ENCODE peak calls at places on chromosomes 16 and 17, in nine cellular contexts. X is progenitor cell of endocrine pancreas, N is pancreas, C is fibroblast of pulmonary artery, T is breast epithelium, G is astrocyte of the spinal cord, S is endodermal cell, B is cardiac muscle cell, A is uterus. Y is an unnamed sample.

GRCh38 chr16:48383877-48384304 is 1.3 kb downstream of the SIAH1 start:
- DNase-seq in X (no peak), N (peak; percentile 24), C (peak; percentile 34), T (no peak), G (peak; percentile 42), S (peak; percentile 58), B (peak; percentile 31), A (no peak), Y (no peak)

GRCh38 chr16:54475019-54475418 is 188.4 kb upstream of the IRX3 start:
- DNase-seq in X (no peak), N (no peak), C (no peak), T (no peak), G (no peak), S (no peak), B (no peak), A (no peak), Y (no peak)

GRCh38 chr17:80940171-80941123 is 51.2 kb upstream of the CHMP6 start:
- DNase-seq in X (no peak), N (no peak), C (no peak), T (no peak), G (no peak), S (no peak), B (no peak), A (peak; percentile 14), Y (no peak)

GRCh38 chr16:88456356-88457292 is 3.5 kb downstream of the ZFPM1 start:
- DNase-seq in X (no peak), N (no peak), C (no peak), T (no peak), G (no peak), S (no peak), B (no peak), A (no peak), Y (no peak)

GRCh38 chr16:31507929-31508705 is at the start of gene RUSF1:
- DNase-seq in X (peak; percentile 74), N (peak; percentile 86), C (peak; percentile 87), T (peak; percentile 89), G (peak; percentile 93), S (peak; percentile 97), B (peak; percentile 96), A (peak; percentile 90), Y (peak; percentile 82)

GRCh38 chr17:57106107-57106835 is 21.2 kb downstream of the AKAP1 start:
- DNase-seq in X (peak; percentile 15), N (peak; percentile 24), C (no peak), T (no peak), G (no peak), S (peak; percentile 86), B (no peak), A (no peak), Y (no peak)

GRCh38 chr17:1878419-1879121 is 48.8 kb downstream of the RPA1 start:
- DNase-seq in X (no peak), N (no peak), C (no peak), T (no peak), G (no peak), S (no peak), B (peak; percentile 41), A (no peak), Y (no peak)

GRCh38 chr17:39979865-39980401 is 674 bp upstream of the PSMD3 start:
- DNase-seq in X (peak; percentile 13), N (no peak), C (no peak), T (no peak), G (no peak), S (peak; percentile 78), B (peak; percentile 44), A (no peak), Y (no peak)

GRCh38 chr16:1199342-1200013 is 25.6 kb downstream of the TPSG1 start:
- DNase-seq in X (no peak), N (no peak), C (no peak), T (no peak), G (no peak), S (no peak), B (no peak), A (no peak), Y (no peak)

GRCh38 chr16:69199382-69199781 is 12.4 kb downstream of the SNTB2 start:
- DNase-seq in X (no peak), N (no peak), C (peak; percentile 68), T (no peak), G (peak; percentile 50), S (no peak), B (no peak), A (peak; percentile 74), Y (no peak)

GRCh38 chr17:65287040-65287439 is 149.9 kb downstream of the RGS9 start:
- DNase-seq in X (no peak), N (no peak), C (peak; percentile 44), T (no peak), G (peak; percentile 79), S (peak; percentile 79), B (peak; percentile 42), A (no peak), Y (no peak)

GRCh38 chr17:74499992-74500391 is 31.3 kb downstream of the CD300LB start:
- DNase-seq in X (no peak), N (no peak), C (no peak), T (peak; percentile 22), G (no peak), S (no peak), B (no peak), A (no peak), Y (no peak)

GRCh38 chr17:74497471-74497870 is 31.0 kb downstream of the CD300A start:
- DNase-seq in X (no peak), N (no peak), C (no peak), T (no peak), G (no peak), S (no peak), B (no peak), A (no peak), Y (no peak)

DNA sequence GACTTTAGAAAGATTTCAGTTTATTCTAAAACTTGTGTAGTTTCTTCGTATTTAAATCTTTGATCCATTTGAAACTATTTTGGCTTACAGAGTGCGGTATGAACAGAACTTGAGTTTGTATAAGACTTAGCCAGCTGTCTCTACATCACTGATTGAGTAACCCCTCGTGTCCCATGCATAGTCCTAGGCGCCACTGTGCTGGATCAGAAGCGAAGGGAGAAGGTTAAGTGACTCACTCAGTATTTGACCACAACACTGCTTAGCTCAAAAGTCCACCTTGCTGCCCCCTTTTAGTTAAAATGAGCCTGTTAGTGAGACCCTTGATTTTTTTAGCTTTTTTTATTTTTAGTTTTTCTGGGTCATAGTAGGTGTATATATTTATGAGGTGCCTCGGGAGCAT is 28.4 kb downstream of the CD300LB start:
- DNase-seq in X (no peak), N (no peak), C (no peak), T (peak; percentile 6), G (no peak), S (no peak), B (no peak), A (no peak), Y (no peak)
- TF ChIP-seq CTCF in X (no peak), N (no peak), C (no peak), T (no peak), G (no peak), S (no peak), B (no peak), A (no peak), Y (no peak)

GRCh38 chr17:13776027-13776551 is 174.4 kb upstream of the HS3ST3A1 start:
- DNase-seq in X (no peak), N (no peak), C (no peak), T (no peak), G (no peak), S (no peak), B (peak; percentile 70), A (no peak), Y (no peak)

GRCh38 chr17:13777003-13777402 is 175.3 kb upstream of the HS3ST3A1 start:
- DNase-seq in X (no peak), N (no peak), C (peak; percentile 2), T (no peak), G (no peak), S (no peak), B (no peak), A (no peak), Y (no peak)

GRCh38 chr17:13770702-13771101 is 169.0 kb upstream of the HS3ST3A1 start:
- DNase-seq in X (no peak), N (no peak), C (no peak), T (no peak), G (no peak), S (no peak), B (no peak), A (no peak), Y (no peak)

GRCh38 chr17:13775450-13775849 is 173.7 kb upstream of the HS3ST3A1 start:
- DNase-seq in X (no peak), N (no peak), C (no peak), T (no peak), G (no peak), S (no peak), B (no peak), A (no peak), Y (no peak)
- TF ChIP-seq CTCF in X (no peak), N (no peak), C (no peak), T (no peak), G (no peak), S (no peak), B (no peak), A (no peak), Y (no peak)

DNA sequence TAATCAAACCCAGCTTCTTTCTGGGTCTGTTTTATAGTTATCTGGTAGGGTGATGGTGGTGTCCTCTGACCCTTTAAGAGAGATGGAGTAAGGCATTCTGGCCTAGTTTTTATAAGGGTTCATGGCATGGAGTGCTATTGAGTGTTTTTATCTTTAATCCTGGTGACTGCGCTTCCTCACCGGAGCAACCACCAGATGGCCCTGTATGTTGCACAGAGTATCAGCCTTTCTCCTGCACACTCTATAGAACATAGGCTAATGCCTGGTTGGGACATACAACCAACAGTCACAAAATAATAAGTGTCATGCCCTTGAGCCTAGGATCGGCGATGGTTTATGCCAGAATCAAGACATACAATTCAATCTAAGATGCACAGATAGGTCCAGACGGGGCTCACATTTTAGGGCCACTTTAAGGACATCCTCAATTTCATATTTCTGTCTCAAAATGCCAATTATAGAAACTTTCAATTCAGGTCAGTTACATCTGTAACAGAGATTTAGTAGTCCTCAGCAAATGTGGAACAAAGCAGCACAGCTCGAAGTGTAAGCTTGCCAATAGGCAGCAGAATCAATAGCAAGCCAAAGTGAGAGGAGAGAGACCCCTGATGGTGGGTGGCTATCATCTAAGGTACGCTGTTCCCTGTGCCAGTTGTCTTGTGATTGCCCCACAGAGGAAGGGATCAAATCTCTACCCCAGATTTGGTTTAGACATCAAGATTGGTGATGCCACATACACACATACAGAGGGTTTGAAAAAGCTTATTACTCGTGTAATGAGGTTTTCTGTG is 37.2 kb upstream of the HOXB9 start:
- DNase-seq in X (no peak), N (no peak), C (no peak), T (no peak), G (no peak), S (peak; percentile 59), B (no peak), A (no peak), Y (no peak)
- TF ChIP-seq CTCF in X (peak; percentile 8), N (no peak), C (no peak), T (no peak), G (peak; percentile 34), S (peak; percentile 52), B (peak; percentile 17), A (no peak), Y (peak; percentile 9)

DNA sequence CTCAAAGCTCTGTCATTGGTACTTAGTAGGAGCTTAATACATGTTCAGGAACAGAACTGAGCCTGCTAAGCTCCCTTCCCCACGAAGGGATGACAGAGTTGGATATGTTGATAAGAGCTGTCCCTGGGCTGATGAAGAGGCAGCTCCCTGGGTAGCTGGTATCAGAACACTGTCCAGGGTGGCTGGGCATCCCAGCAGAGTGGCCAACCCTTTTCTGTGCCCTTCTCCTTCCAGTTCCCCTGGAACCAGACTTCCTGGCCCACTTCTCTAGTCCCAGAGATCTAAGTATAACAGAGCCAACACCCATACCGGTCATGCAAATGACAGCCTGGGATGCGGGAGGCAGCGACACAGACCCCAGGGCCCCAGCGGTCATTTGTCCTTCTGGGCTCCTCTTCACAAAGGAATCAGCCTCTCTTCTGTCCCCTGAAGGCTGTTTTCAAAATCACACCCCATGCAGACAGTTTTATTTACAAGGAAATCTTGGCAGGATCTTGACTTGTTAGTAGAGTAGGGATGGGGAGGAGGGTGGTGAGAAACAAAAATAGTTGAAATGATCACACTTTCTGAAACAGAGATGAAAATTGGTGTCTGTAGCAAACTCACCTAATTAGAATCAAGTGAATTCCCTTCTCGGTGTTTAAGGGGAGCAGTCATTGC is 1.4 kb upstream of the RHBDL3 start:
- DNase-seq in X (no peak), N (no peak), C (no peak), T (no peak), G (no peak), S (peak; percentile 85), B (no peak), A (no peak), Y (no peak)
- TF ChIP-seq CTCF in X (peak; percentile 19), N (no peak), C (peak; percentile 10), T (no peak), G (no peak), S (peak; percentile 66), B (peak; percentile 18), A (no peak), Y (no peak)